ENCODE peak calls at places on chromosomes 3 and 15, in six cellular contexts. One of them, this sample, is unnamed.

GRCh38 chr3:180093535-180093934 is 56.8 kb upstream of the PEX5L start:
- DNase-seq in upper lobe of right lung: no peak
- DNase-seq in left ventricle myocardium inferior: no peak
- DNase-seq in IMR-90: no peak
- DNase-seq in CD4-positive, alpha-beta T cell: no peak
- DNase-seq in pancreas: no peak
- DNase-seq in this sample: no peak

GRCh38 chr3:124858275-124858674 is 28.9 kb downstream of the ITGB5 start:
- DNase-seq in upper lobe of right lung: no peak
- DNase-seq in left ventricle myocardium inferior: no peak
- DNase-seq in IMR-90: peak
- DNase-seq in CD4-positive, alpha-beta T cell: no peak
- DNase-seq in pancreas: no peak
- DNase-seq in this sample: no peak

GRCh38 chr3:102106421-102107097 is 257.2 kb downstream of the NFKBIZ start:
- DNase-seq in upper lobe of right lung: no peak
- DNase-seq in left ventricle myocardium inferior: no peak
- DNase-seq in IMR-90: peak
- DNase-seq in CD4-positive, alpha-beta T cell: no peak
- DNase-seq in pancreas: no peak
- DNase-seq in this sample: no peak

GRCh38 chr3:184601576-184602405 is 40.2 kb downstream of the EPHB3 start:
- DNase-seq in upper lobe of right lung: no peak
- DNase-seq in left ventricle myocardium inferior: no peak
- DNase-seq in IMR-90: no peak
- DNase-seq in CD4-positive, alpha-beta T cell: no peak
- DNase-seq in pancreas: no peak
- DNase-seq in this sample: no peak

GRCh38 chr15:85282504-85283115 is 97.8 kb upstream of the AKAP13 start:
- DNase-seq in upper lobe of right lung: no peak
- DNase-seq in left ventricle myocardium inferior: no peak
- DNase-seq in IMR-90: peak
- DNase-seq in CD4-positive, alpha-beta T cell: no peak
- DNase-seq in pancreas: no peak
- DNase-seq in this sample: no peak

GRCh38 chr3:162224736-162225135 is 728.1 kb downstream of the OTOL1 start:
- DNase-seq in upper lobe of right lung: no peak
- DNase-seq in left ventricle myocardium inferior: no peak
- DNase-seq in IMR-90: peak
- DNase-seq in CD4-positive, alpha-beta T cell: no peak
- DNase-seq in pancreas: no peak
- DNase-seq in this sample: no peak

GRCh38 chr3:196192036-196193001 is 18.9 kb downstream of the ZDHHC19 start:
- DNase-seq in upper lobe of right lung: no peak
- DNase-seq in left ventricle myocardium inferior: peak
- DNase-seq in IMR-90: no peak
- DNase-seq in CD4-positive, alpha-beta T cell: peak
- DNase-seq in pancreas: no peak
- DNase-seq in this sample: no peak

GRCh38 chr3:128073185-128073725 is 21.0 kb downstream of the SEC61A1 start:
- DNase-seq in upper lobe of right lung: peak
- DNase-seq in left ventricle myocardium inferior: no peak
- DNase-seq in IMR-90: no peak
- DNase-seq in CD4-positive, alpha-beta T cell: no peak
- DNase-seq in pancreas: no peak
- DNase-seq in this sample: no peak

GRCh38 chr15:101050647-101051290 is 131.6 kb downstream of the LRRK1 start:
- DNase-seq in upper lobe of right lung: peak
- DNase-seq in left ventricle myocardium inferior: no peak
- DNase-seq in IMR-90: no peak
- DNase-seq in CD4-positive, alpha-beta T cell: no peak
- DNase-seq in pancreas: no peak
- DNase-seq in this sample: no peak

GRCh38 chr15:98878172-98878571 is 129.4 kb downstream of the PGPEP1L start:
- DNase-seq in upper lobe of right lung: no peak
- DNase-seq in left ventricle myocardium inferior: no peak
- DNase-seq in IMR-90: peak
- DNase-seq in CD4-positive, alpha-beta T cell: no peak
- DNase-seq in pancreas: no peak
- DNase-seq in this sample: no peak

GRCh38 chr15:77430652-77431051 is 10.0 kb downstream of the HMG20A start:
- DNase-seq in upper lobe of right lung: no peak
- DNase-seq in left ventricle myocardium inferior: no peak
- DNase-seq in IMR-90: no peak
- DNase-seq in CD4-positive, alpha-beta T cell: no peak
- DNase-seq in pancreas: no peak
- DNase-seq in this sample: no peak

GRCh38 chr3:73504255-73504654 is 120.5 kb downstream of the PDZRN3 start:
- DNase-seq in upper lobe of right lung: no peak
- DNase-seq in left ventricle myocardium inferior: no peak
- DNase-seq in IMR-90: no peak
- DNase-seq in CD4-positive, alpha-beta T cell: no peak
- DNase-seq in pancreas: peak
- DNase-seq in this sample: no peak

GRCh38 chr3:31917303-31917903 is 63.7 kb downstream of the OSBPL10 start:
- DNase-seq in upper lobe of right lung: no peak
- DNase-seq in left ventricle myocardium inferior: no peak
- DNase-seq in IMR-90: no peak
- DNase-seq in CD4-positive, alpha-beta T cell: no peak
- DNase-seq in pancreas: no peak
- DNase-seq in this sample: no peak

GRCh38 chr3:54510506-54510905 is 388.2 kb downstream of the CACNA2D3 start:
- DNase-seq in upper lobe of right lung: no peak
- DNase-seq in left ventricle myocardium inferior: no peak
- DNase-seq in IMR-90: no peak
- DNase-seq in CD4-positive, alpha-beta T cell: no peak
- DNase-seq in pancreas: no peak
- DNase-seq in this sample: no peak

GRCh38 chr15:39200586-39200985 is 380.3 kb upstream of the THBS1 start:
- DNase-seq in upper lobe of right lung: no peak
- DNase-seq in left ventricle myocardium inferior: no peak
- DNase-seq in IMR-90: no peak
- DNase-seq in CD4-positive, alpha-beta T cell: no peak
- DNase-seq in pancreas: no peak
- DNase-seq in this sample: no peak

GRCh38 chr3:30233924-30234666 is 372.3 kb upstream of the TGFBR2 start:
- DNase-seq in upper lobe of right lung: no peak
- DNase-seq in left ventricle myocardium inferior: no peak
- DNase-seq in IMR-90: no peak
- DNase-seq in CD4-positive, alpha-beta T cell: no peak
- DNase-seq in pancreas: no peak
- DNase-seq in this sample: no peak

GRCh38 chr15:50134524-50135024 is 15.5 kb upstream of the ATP8B4 start:
- DNase-seq in upper lobe of right lung: no peak
- DNase-seq in left ventricle myocardium inferior: no peak
- DNase-seq in IMR-90: peak
- DNase-seq in CD4-positive, alpha-beta T cell: no peak
- DNase-seq in pancreas: no peak
- DNase-seq in this sample: no peak

GRCh38 chr15:43274136-43274535 is 7.4 kb upstream of the TGM5 start:
- DNase-seq in upper lobe of right lung: no peak
- DNase-seq in left ventricle myocardium inferior: peak
- DNase-seq in IMR-90: no peak
- DNase-seq in CD4-positive, alpha-beta T cell: no peak
- DNase-seq in pancreas: peak
- DNase-seq in this sample: no peak

GRCh38 chr15:85642693-85643058 is 152.0 kb downstream of the KLHL25 start:
- DNase-seq in upper lobe of right lung: no peak
- DNase-seq in left ventricle myocardium inferior: peak
- DNase-seq in IMR-90: peak
- DNase-seq in CD4-positive, alpha-beta T cell: no peak
- DNase-seq in pancreas: no peak
- DNase-seq in this sample: no peak

GRCh38 chr3:133747373-133747772 is 1.2 kb downstream of the TF start:
- DNase-seq in upper lobe of right lung: no peak
- DNase-seq in left ventricle myocardium inferior: no peak
- DNase-seq in IMR-90: no peak
- DNase-seq in CD4-positive, alpha-beta T cell: no peak
- DNase-seq in pancreas: no peak
- DNase-seq in this sample: no peak

GRCh38 chr15:40855706-40856234 is 11.9 kb downstream of the SPINT1 start:
- DNase-seq in upper lobe of right lung: no peak
- DNase-seq in left ventricle myocardium inferior: no peak
- DNase-seq in IMR-90: no peak
- DNase-seq in CD4-positive, alpha-beta T cell: no peak
- DNase-seq in pancreas: no peak
- DNase-seq in this sample: no peak

GRCh38 chr3:192917258-192917507 is 473 bp downstream of the MB21D2 start:
- DNase-seq in upper lobe of right lung: no peak
- DNase-seq in left ventricle myocardium inferior: no peak
- DNase-seq in IMR-90: no peak
- DNase-seq in CD4-positive, alpha-beta T cell: peak
- DNase-seq in pancreas: no peak
- DNase-seq in this sample: no peak

GRCh38 chr3:12934431-12934830 is 93.1 kb upstream of the RPL32 start:
- DNase-seq in upper lobe of right lung: no peak
- DNase-seq in left ventricle myocardium inferior: peak
- DNase-seq in IMR-90: no peak
- DNase-seq in CD4-positive, alpha-beta T cell: no peak
- DNase-seq in pancreas: peak
- DNase-seq in this sample: no peak

GRCh38 chr3:12933901-12934300 is 92.5 kb upstream of the RPL32 start:
- DNase-seq in upper lobe of right lung: no peak
- DNase-seq in left ventricle myocardium inferior: no peak
- DNase-seq in IMR-90: no peak
- DNase-seq in CD4-positive, alpha-beta T cell: no peak
- DNase-seq in pancreas: no peak
- DNase-seq in this sample: no peak

GRCh38 chr3:12931273-12931905 is 90.0 kb upstream of the RPL32 start:
- DNase-seq in upper lobe of right lung: no peak
- DNase-seq in left ventricle myocardium inferior: peak
- DNase-seq in IMR-90: no peak
- DNase-seq in CD4-positive, alpha-beta T cell: no peak
- DNase-seq in pancreas: no peak
- DNase-seq in this sample: no peak

GRCh38 chr3:12932347-12932746 is 91.0 kb upstream of the RPL32 start:
- DNase-seq in upper lobe of right lung: no peak
- DNase-seq in left ventricle myocardium inferior: peak
- DNase-seq in IMR-90: no peak
- DNase-seq in CD4-positive, alpha-beta T cell: no peak
- DNase-seq in pancreas: no peak
- DNase-seq in this sample: no peak

DNA sequence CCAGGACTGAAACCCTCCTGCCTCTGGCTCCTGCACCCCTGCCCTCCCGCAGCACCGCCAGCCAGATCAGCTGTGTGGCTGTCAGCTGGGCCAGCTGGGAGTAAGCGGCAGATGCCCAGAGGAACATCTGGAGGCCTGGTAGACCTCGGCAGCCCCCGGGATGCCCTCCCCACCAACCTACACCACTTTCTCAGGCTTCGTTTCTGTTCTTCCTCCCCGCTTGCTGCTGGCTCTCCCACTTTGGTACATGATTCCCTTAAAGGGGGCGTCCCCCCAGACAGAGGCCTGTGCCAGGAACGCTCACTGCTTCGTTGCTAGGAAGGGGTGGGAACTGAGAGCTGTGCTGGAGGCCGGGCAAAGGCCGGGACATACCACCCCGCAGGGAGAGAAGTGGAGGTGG is 91.4 kb upstream of the RPL32 start:
- DNase-seq in upper lobe of right lung: no peak
- DNase-seq in left ventricle myocardium inferior: no peak
- DNase-seq in IMR-90: no peak
- DNase-seq in CD4-positive, alpha-beta T cell: no peak
- DNase-seq in pancreas: no peak
- DNase-seq in this sample: no peak
- H3K27ac ChIP-seq in upper lobe of right lung: no peak
- H3K27ac ChIP-seq in left ventricle myocardium inferior: peak
- H3K27ac ChIP-seq in IMR-90: no peak
- H3K27ac ChIP-seq in CD4-positive, alpha-beta T cell: no peak
- H3K27ac ChIP-seq in pancreas: no peak
- H3K27ac ChIP-seq in this sample: no peak

GRCh38 chr15:19956124-19956796 is 585.3 kb downstream of the GOLGA6L6 start:
- DNase-seq in upper lobe of right lung: no peak
- DNase-seq in left ventricle myocardium inferior: no peak
- DNase-seq in IMR-90: no peak
- DNase-seq in CD4-positive, alpha-beta T cell: no peak
- DNase-seq in pancreas: no peak
- DNase-seq in this sample: no peak
- H3K27ac ChIP-seq in upper lobe of right lung: no peak
- H3K27ac ChIP-seq in left ventricle myocardium inferior: no peak
- H3K27ac ChIP-seq in IMR-90: no peak
- H3K27ac ChIP-seq in CD4-positive, alpha-beta T cell: no peak
- H3K27ac ChIP-seq in pancreas: no peak
- H3K27ac ChIP-seq in this sample: no peak

DNA sequence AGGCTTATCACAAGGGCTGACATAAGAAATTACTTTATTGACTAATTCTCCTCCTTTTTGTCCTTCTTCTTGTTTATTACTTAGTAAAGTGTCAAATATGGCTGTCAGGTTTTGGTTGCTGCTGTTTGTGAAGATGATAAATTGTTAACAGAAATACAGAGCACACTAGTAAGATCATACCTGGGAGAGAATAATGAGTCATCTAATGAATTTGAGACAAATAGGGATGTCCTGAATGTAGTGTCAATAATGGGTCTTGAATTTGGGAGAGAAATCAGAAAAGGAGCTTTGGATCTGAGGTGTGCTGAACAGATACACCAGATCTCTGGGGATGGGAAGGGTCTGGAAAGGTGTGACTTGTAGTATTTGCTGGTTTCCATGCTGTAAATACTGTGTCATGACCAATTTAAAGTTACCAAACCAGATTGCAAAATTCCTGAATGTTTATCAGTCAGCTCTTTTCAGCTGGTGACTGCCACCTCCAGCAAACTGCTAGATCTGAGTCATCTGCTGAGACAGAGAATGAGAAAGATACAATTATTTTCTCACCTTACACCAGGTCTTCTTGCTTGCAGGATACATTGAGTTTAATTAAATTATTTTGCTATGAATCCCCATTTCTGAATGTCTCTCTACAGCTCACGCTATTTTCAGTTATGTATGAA is 76.7 kb upstream of the SATB1 start:
- DNase-seq in upper lobe of right lung: no peak
- DNase-seq in left ventricle myocardium inferior: no peak
- DNase-seq in IMR-90: no peak
- DNase-seq in CD4-positive, alpha-beta T cell: no peak
- DNase-seq in pancreas: no peak
- DNase-seq in this sample: no peak
- H3K27ac ChIP-seq in upper lobe of right lung: no peak
- H3K27ac ChIP-seq in left ventricle myocardium inferior: no peak
- H3K27ac ChIP-seq in IMR-90: no peak
- H3K27ac ChIP-seq in CD4-positive, alpha-beta T cell: no peak
- H3K27ac ChIP-seq in pancreas: no peak
- H3K27ac ChIP-seq in this sample: no peak

DNA sequence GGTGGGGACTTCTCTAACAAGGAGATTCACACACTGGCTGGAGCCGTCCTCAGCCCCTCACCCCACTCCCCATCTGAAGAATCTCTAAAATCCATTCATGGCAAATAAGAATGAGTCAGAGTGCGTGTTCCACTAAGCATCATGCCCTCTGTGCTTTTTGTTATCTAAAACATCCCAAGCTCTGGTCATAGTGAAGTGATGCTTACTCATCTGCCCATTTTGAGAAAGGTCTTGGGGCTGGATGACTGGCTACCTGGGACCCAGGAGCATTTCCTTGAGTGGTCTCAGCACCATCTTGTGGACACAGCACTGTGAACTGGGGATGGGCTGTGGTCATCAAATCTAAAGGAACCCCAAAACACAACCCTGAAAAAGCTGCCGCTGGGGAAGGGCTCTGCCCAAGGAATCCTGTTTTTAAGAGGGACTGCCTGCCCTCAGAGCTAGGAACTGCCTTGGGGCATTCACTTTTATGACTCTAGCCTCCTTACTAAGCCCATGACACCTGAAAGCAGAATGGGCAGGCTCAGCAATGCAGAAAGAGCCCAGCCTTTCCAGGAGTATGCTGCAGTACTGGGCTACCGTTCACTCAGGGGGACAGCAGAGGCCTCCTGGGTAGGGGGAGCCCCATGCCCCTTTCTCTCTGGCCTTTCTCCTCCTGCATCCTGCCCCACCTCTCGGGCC is 53.5 kb downstream of the ZBTB38 start:
- DNase-seq in upper lobe of right lung: no peak
- DNase-seq in left ventricle myocardium inferior: no peak
- DNase-seq in IMR-90: peak
- DNase-seq in CD4-positive, alpha-beta T cell: no peak
- DNase-seq in pancreas: no peak
- DNase-seq in this sample: no peak
- H3K27ac ChIP-seq in upper lobe of right lung: no peak
- H3K27ac ChIP-seq in left ventricle myocardium inferior: peak
- H3K27ac ChIP-seq in IMR-90: peak
- H3K27ac ChIP-seq in CD4-positive, alpha-beta T cell: no peak
- H3K27ac ChIP-seq in pancreas: peak
- H3K27ac ChIP-seq in this sample: no peak